ENCODE peak calls at places on chromosomes 13 and 19, in seven cellular contexts. P, Z, L, A, H, I and G are unnamed samples.

GRCh38 chr13:94251801-94252200 is 227.7 kb downstream of the DCT start:
- DNase-seq in I (no peak), H (peak; percentile 61), Z (peak; percentile 67), A (no peak), P (peak; percentile 77), L (no peak), G (no peak)

GRCh38 chr13:95245072-95245471 is 56.2 kb downstream of the ABCC4 start:
- DNase-seq in A (no peak), P (no peak), Z (no peak), I (no peak), H (no peak), L (no peak), G (no peak)

GRCh38 chr19:2240881-2241760 is 4.5 kb downstream of the SF3A2 start:
- DNase-seq in P (no peak), I (no peak), Z (no peak), H (no peak), L (no peak), A (no peak), G (no peak)

GRCh38 chr19:17686027-17686511 is 2.1 kb downstream of the UNC13A start:
- DNase-seq in P (peak; percentile 30), Z (peak; percentile 31), L (no peak), I (no peak), H (peak; percentile 20), A (no peak), G (no peak)

GRCh38 chr19:51272183-51272817 is 21.4 kb downstream of the SIGLECL1 start:
- DNase-seq in Z (no peak), H (no peak), I (no peak), P (no peak), L (no peak), A (no peak), G (no peak)

GRCh38 chr13:28415994-28416411 is 78.9 kb downstream of the FLT1 start:
- DNase-seq in I (no peak), H (no peak), A (no peak), Z (no peak), L (no peak), P (no peak), G (no peak)

GRCh38 chr19:55681131-55682087 is 6.4 kb downstream of the EPN1 start:
- DNase-seq in A (no peak), I (no peak), Z (peak; percentile 48), P (no peak), L (no peak), H (no peak), G (no peak)

GRCh38 chr19:40233811-40234389 is 7.4 kb upstream of the CCNP start:
- DNase-seq in H (no peak), I (no peak), L (no peak), P (no peak), A (no peak), Z (no peak), G (no peak)

GRCh38 chr13:41554626-41555386 is 97.5 kb downstream of the RGCC start:
- DNase-seq in A (no peak), P (no peak), L (no peak), H (no peak), Z (no peak), I (peak; percentile 71), G (no peak)

GRCh38 chr13:105965910-105966309 is 569.6 kb downstream of the EFNB2 start:
- DNase-seq in A (no peak), P (no peak), L (no peak), I (no peak), Z (no peak), H (no peak), G (no peak)

GRCh38 chr13:91097269-91097668 is 250.2 kb upstream of the MIR17HG start:
- DNase-seq in H (no peak), P (no peak), A (no peak), Z (no peak), L (no peak), I (no peak), G (no peak)

GRCh38 chr19:53511357-53511756 is 26.6 kb upstream of the ZNF331 start:
- DNase-seq in Z (no peak), A (no peak), I (no peak), L (no peak), H (no peak), P (no peak), G (no peak)

GRCh38 chr13:61531383-61532065 is 115.9 kb upstream of the PCDH20 start:
- DNase-seq in L (no peak), I (no peak), Z (no peak), H (no peak), A (no peak), P (no peak), G (no peak)

GRCh38 chr13:51066091-51066831 is 44.8 kb downstream of the C13orf42 start:
- DNase-seq in Z (no peak), I (no peak), A (no peak), H (no peak), L (no peak), P (no peak), G (peak; percentile 4)

GRCh38 chr13:90500569-90500968 is 846.9 kb upstream of the MIR17HG start:
- DNase-seq in H (no peak), I (no peak), L (no peak), P (no peak), Z (no peak), A (no peak), G (no peak)

GRCh38 chr13:98033277-98034247 is 80.1 kb downstream of the IPO5 start:
- DNase-seq in L (peak; percentile 19), I (no peak), H (peak; percentile 69), P (peak; percentile 78), A (no peak), Z (peak; percentile 66), G (peak; percentile 9)

GRCh38 chr13:25973085-25973484 is 78.7 kb downstream of the SHISA2 start:
- DNase-seq in L (no peak), I (no peak), H (no peak), P (no peak), A (no peak), Z (no peak), G (no peak)

GRCh38 chr13:19587635-19588300 is 26.4 kb upstream of the TPTE2 start:
- DNase-seq in I (peak; percentile 46), L (peak; percentile 16), P (peak; percentile 56), Z (peak; percentile 57), H (peak; percentile 57), A (no peak), G (peak; percentile 44)

DNA sequence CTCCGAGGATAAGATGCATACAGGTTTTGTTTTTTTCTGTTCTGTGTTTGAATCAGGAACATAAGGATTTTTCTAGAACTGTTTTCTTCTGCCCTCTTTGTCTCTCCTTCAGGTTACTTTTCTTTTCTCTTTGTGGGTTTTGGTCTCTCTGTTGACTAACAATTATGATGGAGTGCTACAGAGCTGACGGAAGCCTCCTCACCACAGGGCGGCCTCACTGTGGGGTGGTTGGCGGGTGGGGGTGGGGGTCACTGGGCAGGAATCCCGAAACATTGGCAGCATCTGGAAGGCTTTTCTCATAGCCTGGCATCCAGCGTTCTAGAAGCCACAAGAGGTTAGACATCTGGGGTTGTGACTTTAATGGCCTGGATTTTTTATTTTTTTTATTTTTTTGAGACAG is 12.0 kb upstream of the MATK start:
- DNase-seq in I (no peak), L (no peak), P (no peak), H (no peak), Z (no peak), A (no peak), G (no peak)
- TF ChIP-seq CTCF in I (no peak), L (no peak), P (no peak), H (no peak), Z (no peak), A (no peak), G (no peak)

GRCh38 chr13:52169839-52170238 is 10.4 kb upstream of the NEK3 start:
- DNase-seq in L (no peak), I (no peak), H (no peak), A (no peak), Z (no peak), P (no peak), G (no peak)
- TF ChIP-seq CTCF in L (no peak), I (no peak), H (no peak), A (no peak), Z (no peak), P (no peak), G (no peak)

GRCh38 chr19:42261763-42262162 is 6.8 kb upstream of the ERF start:
- DNase-seq in H (no peak), A (no peak), L (no peak), I (no peak), P (no peak), Z (no peak), G (no peak)
- TF ChIP-seq CTCF in H (no peak), A (no peak), L (no peak), I (no peak), P (no peak), Z (no peak), G (no peak)

DNA sequence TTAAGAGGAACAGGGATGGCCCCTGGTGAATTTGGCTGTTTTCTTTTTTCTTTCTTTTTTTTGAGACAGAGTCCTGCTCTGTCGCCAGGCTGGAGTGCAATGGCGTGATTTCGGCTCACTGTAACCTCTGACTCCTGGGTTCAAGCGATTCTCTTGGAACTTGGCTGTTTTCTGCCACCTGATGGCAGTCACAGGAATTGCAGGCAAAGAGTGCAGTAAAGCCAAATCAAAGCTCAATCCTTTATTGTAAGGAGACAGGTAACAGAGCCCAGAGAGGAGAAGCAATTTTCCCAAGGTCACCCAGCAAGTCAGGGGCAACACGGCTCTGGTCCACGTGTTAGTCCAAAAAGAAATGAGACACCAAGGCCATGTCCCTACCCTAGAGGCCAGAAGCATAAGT is 6.2 kb downstream of the TINCR start:
- DNase-seq in L (no peak), H (no peak), P (no peak), A (no peak), Z (no peak), I (no peak), G (no peak)
- TF ChIP-seq CTCF in L (peak; percentile 2), H (peak; percentile 45), P (peak; percentile 34), A (peak; percentile 25), Z (peak; percentile 47), I (no peak), G (peak; percentile 24)

GRCh38 chr19:13954185-13954584 is 1.9 kb downstream of the DCAF15 start:
- DNase-seq in P (no peak), L (no peak), Z (no peak), H (no peak), A (no peak), I (no peak), G (no peak)

GRCh38 chr19:13951799-13952153 is 533 bp upstream of the DCAF15 start:
- DNase-seq in P (no peak), Z (no peak), A (no peak), I (no peak), L (no peak), H (no peak), G (no peak)

GRCh38 chr19:13952154-13953020 is at the start of gene DCAF15:
- DNase-seq in I (peak; percentile 100), L (peak; percentile 98), H (peak; percentile 100), P (peak; percentile 100), A (peak; percentile 99), Z (peak; percentile 99), G (peak; percentile 95)

GRCh38 chr19:13951043-13951442 is 1.3 kb upstream of the DCAF15 start:
- DNase-seq in L (no peak), I (no peak), P (no peak), A (no peak), Z (no peak), H (no peak), G (no peak)

DNA sequence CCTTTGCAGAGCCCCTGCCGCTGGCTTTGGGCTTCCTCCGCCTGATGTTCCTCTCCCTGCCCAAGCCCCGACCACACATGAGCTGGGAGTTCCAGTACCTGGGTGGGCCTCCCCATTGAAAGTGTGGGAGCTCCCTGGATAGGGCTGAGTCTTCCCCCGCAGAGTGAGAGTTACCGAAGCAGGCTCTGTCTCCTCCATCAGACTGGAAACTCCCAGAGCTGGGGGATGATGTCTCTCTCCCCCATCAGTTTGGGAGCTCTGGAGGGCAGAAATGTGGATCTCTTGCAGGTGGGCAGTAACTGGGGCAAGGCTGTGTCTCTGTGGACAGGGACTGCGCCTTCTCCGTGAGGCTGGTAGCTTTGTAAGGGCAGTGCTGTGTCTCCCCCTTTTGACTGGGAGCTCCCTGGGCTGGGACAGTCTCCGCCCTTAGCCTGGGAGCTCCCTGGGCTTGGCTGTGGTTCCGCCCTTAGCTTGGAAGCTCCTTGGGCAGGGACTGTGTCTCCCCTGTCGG is 767 bp downstream of the DCAF15 start:
- DNase-seq in L (no peak), H (peak; percentile 42), Z (peak; percentile 63), A (no peak), P (peak; percentile 69), I (no peak), G (peak; percentile 27)
- TF ChIP-seq CTCF in L (peak; percentile 35), H (no peak), Z (peak; percentile 18), A (no peak), P (no peak), I (no peak), G (no peak)